ENCODE peak calls at places on chromosomes 7 and 10, in six cellular contexts. U, F, M, S, H and O are unnamed samples.
A peak's percentile ranks its signal among the peaks of the same experiment; 100 is the strongest.

GRCh38 chr7:101231644-101232043 is 6.0 kb downstream of the CLDN15 start:
- DNase-seq in U (no peak), F (no peak), M (no peak), S (no peak), H (no peak), O (no peak)

GRCh38 chr10:119111968-119112515 is 8.1 kb downstream of the DENND10 start:
- DNase-seq in U (peak; percentile 82), F (no peak), M (no peak), S (no peak), H (peak; percentile 45), O (no peak)

GRCh38 chr10:118922226-118922625 is 107.3 kb upstream of the NANOS1 start:
- DNase-seq in U (no peak), F (no peak), M (no peak), S (no peak), H (no peak), O (no peak)

GRCh38 chr7:21893401-21893800 is 52.3 kb downstream of the CDCA7L start:
- DNase-seq in U (no peak), F (no peak), M (no peak), S (no peak), H (no peak), O (no peak)

GRCh38 chr10:106957825-106958581 is 206.5 kb downstream of the SORCS1 start:
- DNase-seq in U (no peak), F (peak; percentile 50), M (no peak), S (no peak), H (no peak), O (no peak)

GRCh38 chr10:114631090-114631677 is 26.9 kb downstream of the ABLIM1 start:
- DNase-seq in U (no peak), F (no peak), M (no peak), S (no peak), H (no peak), O (no peak)

GRCh38 chr7:101740981-101741725 is 76.3 kb upstream of the CUX1 start:
- DNase-seq in U (no peak), F (no peak), M (no peak), S (no peak), H (peak; percentile 89), O (no peak)

GRCh38 chr10:68543004-68543918 is 15.9 kb upstream of the SLC25A16 start:
- DNase-seq in U (peak; percentile 84), F (no peak), M (no peak), S (no peak), H (no peak), O (no peak)

GRCh38 chr7:64098-64521 is 128.3 kb upstream of the FAM20C start:
- DNase-seq in U (peak; percentile 74), F (peak; percentile 73), M (no peak), S (peak; percentile 43), H (peak; percentile 65), O (no peak)

GRCh38 chr10:62733654-62734293 is 70.7 kb upstream of the ADO start:
- DNase-seq in U (no peak), F (no peak), M (no peak), S (no peak), H (no peak), O (no peak)

GRCh38 chr10:234708-235406 is 99.6 kb downstream of the ZMYND11 start:
- DNase-seq in U (no peak), F (no peak), M (no peak), S (no peak), H (no peak), O (no peak)

GRCh38 chr10:69232736-69233135 is 12.6 kb downstream of the HKDC1 start:
- DNase-seq in U (no peak), F (no peak), M (no peak), S (no peak), H (no peak), O (no peak)

GRCh38 chr7:974172-974571 is 1.2 kb downstream of the COX19 start:
- DNase-seq in U (no peak), F (no peak), M (no peak), S (no peak), H (no peak), O (no peak)

GRCh38 chr7:50842061-50842460 is 59.4 kb upstream of the GRB10 start:
- DNase-seq in U (no peak), F (no peak), M (no peak), S (no peak), H (no peak), O (no peak)

GRCh38 chr10:5963591-5963990 is 13.8 kb downstream of the IL15RA start:
- DNase-seq in U (no peak), F (no peak), M (no peak), S (no peak), H (no peak), O (no peak)